ENCODE peak calls at places on chromosomes 3 and 15, in ten cellular contexts. R is A549, G is upper lobe of right lung, P is colonic mucosa, V is esophagus muscularis mucosa, C is ovary, E is RWPE2, O is left ventricle myocardium inferior, M is K562, J is BE2C. D is an unnamed sample. For H3K9me3, the result is how much of the 10 kb centered on the place peaks cover.

GRCh38 chr3:152258448-152259302 is 10.1 kb upstream of the MBNL1 start:
- DNase-seq in E (peak), C (peak), P (no peak), J (no peak), M (no peak), O (peak), V (no peak), G (peak), R (peak), D (peak)

GRCh38 chr3:186054481-186055399 is 54.1 kb downstream of the ETV5 start:
- DNase-seq in E (no peak), G (no peak), V (no peak), M (no peak), C (no peak), J (no peak), R (no peak), P (peak), O (no peak), D (no peak)

GRCh38 chr15:66901336-66902100 is 163.9 kb upstream of the SMAD3 start:
- DNase-seq in J (no peak), O (no peak), G (no peak), P (no peak), C (no peak), E (peak), V (no peak), R (no peak), M (no peak), D (no peak)

GRCh38 chr3:89216021-89216739 is 108.8 kb downstream of the EPHA3 start:
- DNase-seq in G (no peak), R (no peak), C (no peak), P (no peak), V (no peak), J (no peak), O (no peak), E (no peak), M (no peak), D (no peak)

GRCh38 chr3:32865364-32865763 is 47.6 kb downstream of the TRIM71 start:
- DNase-seq in V (no peak), G (no peak), P (no peak), O (no peak), J (no peak), E (no peak), R (no peak), C (no peak), M (no peak), D (no peak)

GRCh38 chr3:46668116-46668515 is 25.4 kb downstream of the ALS2CL start:
- DNase-seq in C (peak), P (no peak), G (peak), J (peak), E (peak), O (no peak), M (no peak), V (no peak), R (no peak), D (no peak)

GRCh38 chr3:159263750-159264561 is 462.1 kb downstream of the MFSD1 start:
- DNase-seq in R (peak), C (no peak), M (peak), J (peak), P (no peak), O (no peak), E (no peak), V (no peak), G (no peak), D (no peak)

GRCh38 chr15:65377105-65377975 is 462 bp downstream of the IGDCC3 start:
- DNase-seq in R (peak), J (peak), G (peak), M (no peak), P (no peak), C (no peak), E (peak), V (no peak), O (no peak), D (no peak)

GRCh38 chr15:73283341-73283962 is 85.3 kb downstream of the HCN4 start:
- DNase-seq in M (no peak), O (no peak), G (no peak), V (peak), R (no peak), E (no peak), J (no peak), C (no peak), P (no peak), D (no peak)

GRCh38 chr15:69499521-69500201 is 47.0 kb downstream of the RPLP1 start:
- DNase-seq in M (no peak), E (peak), G (no peak), C (no peak), O (peak), P (no peak), J (no peak), V (no peak), R (no peak), D (no peak)

GRCh38 chr3:20256144-20256543 is 70.1 kb upstream of the SGO1 start:
- DNase-seq in V (no peak), R (no peak), C (no peak), G (no peak), M (no peak), E (no peak), J (no peak), P (no peak), O (no peak), D (no peak)

GRCh38 chr15:71781179-71781964 is 29.0 kb upstream of the NR2E3 start:
- DNase-seq in G (no peak), O (no peak), P (no peak), M (no peak), C (no peak), V (no peak), E (peak), J (no peak), R (no peak), D (no peak)

GRCh38 chr15:68560501-68561113 is 18.2 kb upstream of the CORO2B start:
- DNase-seq in V (no peak), R (no peak), M (no peak), P (no peak), C (no peak), E (peak), O (no peak), G (peak), J (no peak), D (no peak)

GRCh38 chr3:67947808-67948508 is 293.5 kb upstream of the SUCLG2 start:
- DNase-seq in R (no peak), V (no peak), E (no peak), J (peak), M (no peak), G (no peak), P (no peak), O (no peak), C (no peak), D (peak)

GRCh38 chr3:33001889-33002288 is 50.4 kb downstream of the CCR4 start:
- DNase-seq in M (no peak), P (no peak), R (no peak), E (no peak), J (no peak), V (no peak), C (no peak), G (no peak), O (no peak), D (no peak)

GRCh38 chr15:98537516-98538060 is 110.8 kb upstream of the IGF1R start:
- DNase-seq in O (no peak), R (no peak), E (no peak), J (no peak), C (no peak), M (no peak), P (no peak), G (no peak), V (no peak), D (no peak)

GRCh38 chr3:166902374-166902773 is 477.7 kb downstream of the ZBBX start:
- DNase-seq in O (no peak), R (no peak), P (no peak), C (no peak), V (no peak), J (no peak), G (no peak), E (no peak), M (no peak), D (no peak)

GRCh38 chr3:30606301-30607031 is at the start of gene TGFBR2:
- DNase-seq in E (peak), G (peak), R (peak), O (peak), P (peak), M (peak), C (peak), J (peak), V (peak), D (peak)

GRCh38 chr3:71862374-71863145 is 77.6 kb upstream of the PROK2 start:
- DNase-seq in R (no peak), G (no peak), O (no peak), E (no peak), M (no peak), C (no peak), P (no peak), J (no peak), V (no peak), D (no peak)

GRCh38 chr3:71857926-71858325 is 73.0 kb upstream of the PROK2 start:
- DNase-seq in M (no peak), P (no peak), C (no peak), E (no peak), O (no peak), R (no peak), G (no peak), V (no peak), J (no peak), D (no peak)

GRCh38 chr3:71863563-71864190 is 78.7 kb upstream of the PROK2 start:
- DNase-seq in R (no peak), J (no peak), G (no peak), C (no peak), M (no peak), P (no peak), V (no peak), O (no peak), E (no peak), D (no peak)

GRCh38 chr3:71858493-71859127 is 73.7 kb upstream of the PROK2 start:
- DNase-seq in M (no peak), G (no peak), P (no peak), V (peak), E (no peak), J (peak), R (no peak), O (no peak), C (no peak), D (no peak)

DNA sequence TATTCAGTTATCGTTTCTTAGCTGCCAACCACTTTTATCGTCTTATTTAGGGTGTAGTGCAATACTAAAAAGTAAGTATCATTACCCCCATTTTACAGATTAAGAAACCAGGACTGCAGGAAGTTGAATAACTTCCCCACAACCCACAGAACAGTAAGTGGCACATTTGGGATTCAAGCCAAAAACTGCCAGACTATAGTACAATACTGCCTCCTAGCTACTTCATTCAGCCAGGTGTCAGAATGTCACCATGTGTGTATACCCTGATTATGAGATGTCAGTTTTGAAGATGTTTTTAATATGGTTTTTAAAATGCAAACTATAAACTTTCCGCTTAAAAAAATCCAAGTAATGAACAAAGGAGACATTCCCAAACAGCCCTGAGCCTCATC is 74.2 kb upstream of the PROK2 start:
- DNase-seq in V (no peak), M (peak), E (no peak), O (no peak), R (peak), C (no peak), G (no peak), J (peak), P (no peak), D (no peak)
- TF ChIP-seq CTCF in V (peak), M (peak), E (peak), O (peak), R (peak), C (no peak), G (peak), J (peak), P (peak), D (peak)

DNA sequence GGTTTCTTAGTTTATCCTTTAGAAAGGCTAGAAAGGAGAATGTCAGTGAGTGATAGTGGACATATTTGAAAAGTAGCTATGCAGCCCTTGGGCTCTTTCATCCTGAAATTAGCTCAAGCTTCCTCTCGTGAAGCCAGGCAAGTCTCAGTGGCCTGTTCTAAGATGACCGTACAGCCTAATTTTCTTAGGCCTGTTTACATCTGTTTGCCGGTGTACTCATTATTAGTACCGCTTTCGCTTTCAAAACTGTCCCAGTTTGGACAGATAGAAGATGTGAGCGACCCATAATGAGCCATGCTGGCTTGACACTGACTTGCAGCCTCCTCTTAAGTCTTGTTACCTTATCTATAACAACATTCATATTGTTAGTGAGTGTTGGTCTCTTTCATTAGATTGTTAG is 5.7 kb upstream of the ARL14 start:
- DNase-seq in M (no peak), V (no peak), P (no peak), C (no peak), J (no peak), R (no peak), G (no peak), O (no peak), E (no peak), D (no peak)
- H3K4me3 ChIP-seq in M (no peak), V (no peak), P (no peak), C (no peak), J (no peak), R (no peak), G (no peak), O (no peak), E (no peak), D (no peak)

GRCh38 chr15:25060472-25060803 is 105.7 kb downstream of the SNRPN start:
- DNase-seq in M (no peak), J (no peak), O (no peak), R (no peak), P (no peak), C (no peak), E (peak), V (no peak), G (peak), D (no peak)
- H3K9me3 ChIP-seq in M (under half), J (under half), O (half or more), R (half or more), P (under half), C (half or more), E (half or more), V (half or more), G (half or more), D (half or more)

DNA sequence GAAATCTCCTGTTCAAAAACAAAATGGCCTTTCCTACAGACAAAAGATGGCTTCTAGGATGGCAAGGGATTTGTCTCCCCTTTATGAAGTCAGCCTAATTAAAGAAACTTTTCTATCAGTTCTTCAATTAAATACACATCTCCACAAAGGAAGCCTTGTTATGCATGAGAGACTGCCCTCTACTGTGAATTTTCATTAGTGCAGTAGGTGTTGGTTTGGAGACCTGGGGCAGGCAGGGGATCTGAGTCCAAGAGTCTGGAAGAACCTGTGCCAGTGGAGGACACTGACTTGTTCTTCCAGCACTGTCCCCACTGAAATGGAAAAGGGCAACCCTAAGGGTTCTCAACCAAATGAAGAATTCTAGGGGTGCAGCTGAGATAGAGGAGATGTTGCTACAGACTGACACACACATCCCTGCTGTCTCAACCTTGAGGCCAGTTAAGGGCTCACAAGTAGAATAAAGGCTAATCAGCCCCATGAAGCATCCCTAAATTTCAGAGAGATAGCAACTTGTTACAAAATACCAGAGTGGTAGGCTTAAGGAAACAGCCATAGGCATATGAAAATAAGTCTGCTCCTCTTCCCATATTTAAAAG is 174.0 kb upstream of the PRICKLE2 start:
- DNase-seq in J (peak), V (peak), G (no peak), P (peak), O (no peak), R (peak), E (no peak), C (no peak), M (peak), D (no peak)
- TF ChIP-seq CTCF in J (peak), V (peak), G (peak), P (peak), O (peak), R (peak), E (peak), C (peak), M (peak), D (no peak)

GRCh38 chr15:62845239-62846126 is 197.1 kb upstream of the TPM1 start:
- DNase-seq in C (no peak), R (peak), V (peak), O (no peak), E (no peak), P (no peak), J (no peak), M (no peak), G (no peak), D (no peak)
- H3K4me3 ChIP-seq in C (no peak), R (no peak), V (no peak), O (no peak), E (no peak), P (no peak), J (no peak), M (no peak), G (no peak), D (no peak)

GRCh38 chr15:25247418-25248030 is 191.3 kb downstream of the UBE3A start:
- DNase-seq in E (no peak), M (no peak), P (peak), O (no peak), G (no peak), V (peak), C (peak), J (no peak), R (no peak), D (peak)

GRCh38 chr15:25248583-25249235 is 190.1 kb downstream of the UBE3A start:
- DNase-seq in J (peak), P (peak), C (peak), G (peak), E (peak), O (peak), R (no peak), M (no peak), V (peak), D (no peak)

GRCh38 chr15:25244731-25245585 is 193.9 kb downstream of the UBE3A start:
- DNase-seq in J (peak), C (peak), V (no peak), G (peak), O (peak), P (peak), E (peak), M (no peak), R (no peak), D (peak)

GRCh38 chr15:25245801-25246622 is 192.8 kb downstream of the UBE3A start:
- DNase-seq in C (no peak), P (peak), G (peak), M (no peak), E (no peak), O (no peak), R (no peak), V (peak), J (no peak), D (no peak)

GRCh38 chr15:25246641-25247417 is 192.0 kb downstream of the UBE3A start:
- DNase-seq in O (no peak), V (peak), M (no peak), R (no peak), G (peak), P (peak), E (no peak), C (peak), J (peak), D (no peak)
- H3K9me3 ChIP-seq in O (half or more), V (half or more), M (under half), R (under half), G (under half), P (under half), E (half or more), C (under half), J (under half), D (under half)

D was measured in CD8-positive, alpha-beta T cell.